ENCODE peak calls at places on chromosomes 1 and 21, in four cellular contexts. D is upper lobe of left lung, F is Panc1, V is HCT116. X is an unnamed sample.

GRCh38 chr1:32989160-32989894 is 24.7 kb upstream of the RNF19B start:
- ATAC-seq in F (peak), D (peak), V (peak), X (peak)

GRCh38 chr1:158124999-158125398 is 55.7 kb upstream of the CD1D start:
- ATAC-seq in V (peak), F (peak), D (peak), X (peak)

GRCh38 chr21:46184625-46185555 is 631 bp upstream of the SPATC1L start:
- ATAC-seq in F (no peak), V (no peak), D (peak), X (peak)

GRCh38 chr1:86913896-86914634 is at the start of gene SELENOF:
- ATAC-seq in D (peak), F (peak), V (peak), X (peak)

GRCh38 chr1:66526036-66526435 is 7.9 kb upstream of the SGIP1 start:
- ATAC-seq in D (no peak), V (peak), F (no peak), X (no peak)

GRCh38 chr21:45142469-45142868 is 68.1 kb downstream of the ADARB1 start:
- ATAC-seq in V (no peak), D (peak), F (no peak), X (peak)

GRCh38 chr1:224185208-224185607 is 2.2 kb downstream of the DEGS1 start:
- ATAC-seq in F (no peak), V (no peak), D (no peak), X (no peak)

GRCh38 chr1:33442141-33442540 is 11.2 kb upstream of the PHC2 start:
- ATAC-seq in F (no peak), V (no peak), D (no peak), X (no peak)

GRCh38 chr1:111404588-111404987 is 22.9 kb downstream of the OVGP1 start:
- ATAC-seq in F (no peak), D (no peak), V (no peak), X (no peak)

GRCh38 chr1:160685266-160685665 is 26.4 kb downstream of the CD48 start:
- ATAC-seq in V (no peak), D (no peak), F (no peak), X (no peak)

GRCh38 chr1:107871687-107872086 is 93.3 kb downstream of the VAV3 start:
- ATAC-seq in V (no peak), F (no peak), D (no peak), X (no peak)

GRCh38 chr1:13781907-13782633 is 82.1 kb downstream of the PRDM2 start:
- ATAC-seq in V (no peak), D (peak), F (no peak), X (peak)

GRCh38 chr1:62689524-62689923 is 1.3 kb upstream of the DOCK7 start:
- ATAC-seq in F (peak), V (peak), D (peak), X (no peak)

GRCh38 chr1:119787776-119788175 is 19.1 kb upstream of the HMGCS2 start:
- ATAC-seq in V (no peak), D (no peak), F (no peak), X (no peak)

GRCh38 chr1:201051399-201051798 is 27.9 kb upstream of the KIF21B start:
- ATAC-seq in F (no peak), V (no peak), D (no peak), X (no peak)

GRCh38 chr1:22786101-22786500 is 75.5 kb downstream of the EPHB2 start:
- ATAC-seq in F (no peak), V (no peak), D (no peak), X (no peak)

GRCh38 chr1:234300096-234300495 is 73.2 kb upstream of the COA6 start:
- ATAC-seq in D (no peak), V (no peak), F (no peak), X (no peak)

GRCh38 chr1:152940614-152941013 is 6.4 kb upstream of the SPRR5 start:
- ATAC-seq in F (no peak), D (no peak), V (no peak), X (no peak)

GRCh38 chr1:10685851-10686403 is 110.5 kb downstream of the CASZ1 start:
- ATAC-seq in V (no peak), D (no peak), F (peak), X (no peak)

GRCh38 chr1:180662709-180663108 is 30.9 kb downstream of the XPR1 start:
- ATAC-seq in V (no peak), F (no peak), D (no peak), X (no peak)

GRCh38 chr1:8554956-8555534 is 237.1 kb downstream of the SLC45A1 start:
- ATAC-seq in V (no peak), F (no peak), D (no peak), X (no peak)

GRCh38 chr1:70586046-70586445 is 175.0 kb downstream of the CTH start:
- ATAC-seq in D (no peak), V (no peak), F (no peak), X (no peak)

GRCh38 chr1:207288315-207288714 is 33.2 kb upstream of the CD55 start:
- ATAC-seq in D (peak), F (no peak), V (no peak), X (peak)

GRCh38 chr1:85275701-85276289 is 637 bp downstream of the BCL10 start:
- ATAC-seq in V (no peak), D (no peak), F (no peak), X (no peak)

GRCh38 chr1:77961392-77961791 is 17.5 kb downstream of the FUBP1 start:
- ATAC-seq in F (no peak), V (no peak), D (no peak), X (no peak)

GRCh38 chr1:15515026-15515663 is 8.9 kb downstream of the CASP9 start:
- ATAC-seq in D (no peak), V (no peak), F (no peak), X (no peak)

GRCh38 chr1:4447778-4448360 is 206.5 kb upstream of the AJAP1 start:
- ATAC-seq in V (no peak), D (no peak), F (no peak), X (no peak)

GRCh38 chr1:202834771-202835547 is 24.2 kb downstream of the PCAT6 start:
- ATAC-seq in F (no peak), V (no peak), D (no peak), X (no peak)

GRCh38 chr1:8800416-8800815 is 17.0 kb downstream of the RERE start:
- ATAC-seq in V (no peak), D (no peak), F (no peak), X (no peak)

GRCh38 chr1:116417678-116418077 is 44.6 kb downstream of the ATP1A1 start:
- ATAC-seq in V (peak), F (no peak), D (no peak), X (no peak)

GRCh38 chr1:151943591-151943990 is 34.3 kb upstream of the THEM4 start:
- ATAC-seq in V (no peak), D (no peak), F (no peak), X (no peak)

GRCh38 chr1:193937308-193937707 is 750.9 kb upstream of the B3GALT2 start:
- ATAC-seq in F (no peak), V (no peak), D (no peak), X (no peak)

GRCh38 chr1:181397841-181398240 is 85.5 kb upstream of the CACNA1E start:
- ATAC-seq in V (no peak), D (no peak), F (no peak), X (no peak)

GRCh38 chr1:20507248-20507563 is 745 bp downstream of the MUL1 start:
- ATAC-seq in F (peak), V (peak), D (no peak), X (no peak)

GRCh38 chr1:98637316-98637715 is 24.2 kb upstream of the SNX7 start:
- ATAC-seq in D (peak), F (no peak), V (no peak), X (no peak)

GRCh38 chr1:202349263-202349928 is 897 bp downstream of the PPP1R12B start:
- ATAC-seq in F (no peak), V (no peak), D (peak), X (no peak)

GRCh38 chr1:56561227-56562019 is 17.9 kb downstream of the PLPP3 start:
- ATAC-seq in D (no peak), F (no peak), V (no peak), X (no peak)

GRCh38 chr1:1264868-1265272 is 8.8 kb downstream of the UBE2J2 start:
- ATAC-seq in D (no peak), V (peak), F (peak), X (no peak)

GRCh38 chr1:160576430-160576829 is 2.9 kb downstream of the CD84 start:
- ATAC-seq in F (no peak), V (no peak), D (no peak), X (no peak)

GRCh38 chr1:113904674-113905434 is at the start of the genes AP4B1 and DCLRE1B:
- ATAC-seq in F (peak), V (peak), D (peak), X (peak)
- TF ChIP-seq CTCF in F (peak), V (peak), D (peak), X (peak)

GRCh38 chr1:59568158-59568935 is 246.4 kb upstream of the HOOK1 start:
- ATAC-seq in V (no peak), D (no peak), F (no peak), X (no peak)

GRCh38 chr1:59561782-59562181 is 253.0 kb upstream of the HOOK1 start:
- ATAC-seq in F (no peak), D (no peak), V (no peak), X (no peak)

GRCh38 chr1:59564192-59564891 is 250.4 kb upstream of the HOOK1 start:
- ATAC-seq in F (no peak), D (no peak), V (no peak), X (peak)

GRCh38 chr1:59569198-59569597 is 245.6 kb upstream of the HOOK1 start:
- ATAC-seq in D (no peak), V (no peak), F (no peak), X (no peak)

GRCh38 chr1:59565611-59566410 is 248.9 kb upstream of the HOOK1 start:
- ATAC-seq in F (no peak), D (peak), V (no peak), X (no peak)
- TF ChIP-seq POLR2AphosphoS5 in F (no peak), D (no peak), V (no peak), X (no peak)

DNA sequence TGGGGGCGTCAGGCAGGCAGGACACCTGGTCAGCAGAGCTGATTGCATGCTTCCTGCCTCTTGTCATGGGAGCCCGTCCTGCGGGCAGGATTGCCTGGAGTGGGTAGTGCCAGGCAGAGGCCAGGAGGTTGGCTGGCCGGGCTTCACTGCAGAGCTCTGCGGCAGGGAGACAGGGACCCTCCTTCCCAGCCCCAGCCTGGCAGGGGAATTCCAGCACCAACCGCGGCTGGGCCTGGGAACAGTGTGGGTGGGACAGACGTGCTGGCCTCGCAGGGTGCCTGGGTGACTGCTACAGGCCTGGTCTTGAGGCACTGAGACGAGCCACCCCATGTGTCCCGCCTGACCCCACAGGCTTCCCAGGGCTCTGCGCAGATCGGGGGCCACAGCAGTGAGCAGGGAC is 70.6 kb downstream of the MORN1 start:
- ATAC-seq in D (no peak), V (no peak), F (peak), X (no peak)
- TF ChIP-seq CTCF in D (no peak), V (no peak), F (no peak), X (no peak)

GRCh38 chr1:197096137-197096536 is 29.1 kb upstream of the F13B start:
- ATAC-seq in F (no peak), D (no peak), V (no peak), X (no peak)

GRCh38 chr1:197092491-197093023 is 25.5 kb upstream of the F13B start:
- ATAC-seq in F (no peak), V (no peak), D (no peak), X (no peak)

GRCh38 chr1:197093226-197093887 is 26.3 kb upstream of the F13B start:
- ATAC-seq in F (no peak), V (no peak), D (no peak), X (no peak)
- TF ChIP-seq POLR2AphosphoS5 in F (no peak), V (no peak), D (no peak), X (no peak)

GRCh38 chr1:88466899-88467580 is 217.0 kb upstream of the PKN2 start:
- ATAC-seq in F (no peak), D (no peak), V (no peak), X (no peak)

GRCh38 chr1:88463401-88463800 is 220.7 kb upstream of the PKN2 start:
- ATAC-seq in D (no peak), V (no peak), F (no peak), X (peak)

GRCh38 chr1:88457197-88457596 is 226.9 kb upstream of the PKN2 start:
- ATAC-seq in F (no peak), V (no peak), D (no peak), X (no peak)

GRCh38 chr1:88462481-88463261 is 221.4 kb upstream of the PKN2 start:
- ATAC-seq in V (peak), D (peak), F (peak), X (peak)
- TF ChIP-seq CTCF in V (no peak), D (no peak), F (peak), X (peak)

GRCh38 chr1:25033030-25033827 is 103.2 kb upstream of the RUNX3 start:
- ATAC-seq in D (no peak), F (no peak), V (no peak), X (no peak)

GRCh38 chr1:25033828-25034451 is 103.9 kb upstream of the RUNX3 start:
- ATAC-seq in F (no peak), V (no peak), D (peak), X (peak)

GRCh38 chr1:25031601-25031965 is 101.5 kb upstream of the RUNX3 start:
- ATAC-seq in V (no peak), F (no peak), D (no peak), X (no peak)

GRCh38 chr1:25030674-25031589 is 100.9 kb upstream of the RUNX3 start:
- ATAC-seq in D (no peak), F (no peak), V (peak), X (no peak)

DNA sequence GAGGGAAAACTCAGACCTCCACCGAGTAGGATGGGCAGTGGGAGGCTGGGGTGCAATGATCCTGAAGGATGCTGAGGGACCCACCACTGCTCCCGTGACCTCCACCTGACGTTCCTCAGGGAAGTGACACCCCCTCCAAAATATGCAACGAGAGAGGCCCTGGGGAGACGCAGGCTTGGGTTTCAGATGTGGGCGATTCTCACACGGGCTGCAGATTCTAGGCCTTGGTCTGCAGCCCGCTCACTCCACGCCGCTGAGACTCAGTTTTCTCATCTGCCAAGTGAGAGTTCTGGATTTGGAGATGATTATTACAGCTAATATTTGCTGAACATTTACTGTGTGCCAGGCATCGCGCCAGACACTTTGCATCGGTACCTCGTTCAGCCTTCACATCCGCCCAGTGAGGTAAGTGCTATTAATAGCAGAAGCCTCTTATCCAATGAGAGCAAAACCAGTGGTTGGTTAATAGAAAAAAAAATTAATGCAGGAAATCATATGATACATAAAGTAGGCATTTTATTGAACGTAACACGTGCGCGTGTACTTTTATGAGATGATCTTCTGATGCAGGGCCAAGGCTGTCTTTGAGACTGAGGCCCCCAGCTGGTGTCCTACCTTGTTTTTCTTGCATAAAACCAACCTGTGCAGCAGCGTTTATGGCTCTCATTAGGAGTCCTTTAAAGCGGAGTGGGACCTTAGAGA is 102.0 kb upstream of the RUNX3 start:
- ATAC-seq in V (no peak), F (no peak), D (no peak), X (no peak)
- TF ChIP-seq POLR2AphosphoS5 in V (no peak), F (no peak), D (no peak), X (no peak)

DNA sequence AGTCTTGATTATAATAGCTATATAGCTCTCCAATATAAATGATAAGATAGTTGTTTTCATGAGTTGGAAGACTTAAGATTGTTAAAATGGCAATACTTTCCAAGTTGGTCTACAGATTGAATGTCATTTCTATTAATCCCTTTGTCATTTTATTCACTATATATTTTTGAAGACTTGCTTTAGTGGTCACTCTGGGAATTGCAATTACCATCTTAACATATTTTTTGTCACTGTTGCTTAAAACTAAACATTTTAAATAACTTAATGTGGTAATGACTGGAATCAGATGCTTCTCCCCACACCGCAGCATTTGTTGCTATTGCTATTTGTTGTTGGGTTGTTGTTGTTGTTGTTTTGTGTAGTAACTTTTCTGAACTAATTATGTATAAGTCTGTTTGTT is 1592.9 kb downstream of the MRPL39 start:
- ATAC-seq in V (no peak), F (no peak), D (no peak), X (no peak)
- TF ChIP-seq CTCF in V (no peak), F (no peak), D (no peak), X (no peak)